ENCODE peak calls at places on chromosome 18, in seven cellular contexts. One of them, this sample, is unnamed.
A peak's percentile ranks its signal among the peaks of the same experiment; 100 is the strongest.

GRCh38 chr18:58466636-58467205 is 162.2 kb downstream of the ALPK2 start:
- DNase-seq in NCI-H1105: peak; percentile 3
- DNase-seq in right cardiac atrium: no peak
- DNase-seq in AG04450: no peak
- DNase-seq in NCI-H1092 treated with DMSO at 0.1 percent for 48 hours: no peak
- DNase-seq in ELR: no peak
- DNase-seq in bronchial epithelial cell: peak; percentile 94
- DNase-seq in this sample: no peak

GRCh38 chr18:8657873-8658521 is 47.4 kb upstream of the MTCL1 start:
- DNase-seq in NCI-H1105: no peak
- DNase-seq in right cardiac atrium: no peak
- DNase-seq in AG04450: no peak
- DNase-seq in NCI-H1092 treated with DMSO at 0.1 percent for 48 hours: peak; percentile 69
- DNase-seq in ELR: peak; percentile 30
- DNase-seq in bronchial epithelial cell: peak; percentile 75
- DNase-seq in this sample: no peak

GRCh38 chr18:331231-331771 is 63.5 kb upstream of the THOC1 start:
- DNase-seq in NCI-H1105: no peak
- DNase-seq in right cardiac atrium: no peak
- DNase-seq in AG04450: no peak
- DNase-seq in NCI-H1092 treated with DMSO at 0.1 percent for 48 hours: no peak
- DNase-seq in ELR: no peak
- DNase-seq in bronchial epithelial cell: no peak
- DNase-seq in this sample: no peak

GRCh38 chr18:47175283-47175894 is 775 bp downstream of the IER3IP1 start:
- DNase-seq in NCI-H1105: no peak
- DNase-seq in right cardiac atrium: peak; percentile 20
- DNase-seq in AG04450: no peak
- DNase-seq in NCI-H1092 treated with DMSO at 0.1 percent for 48 hours: peak; percentile 39
- DNase-seq in ELR: peak; percentile 33
- DNase-seq in bronchial epithelial cell: no peak
- DNase-seq in this sample: no peak

GRCh38 chr18:52903858-52904257 is 563.9 kb downstream of the DCC start:
- DNase-seq in NCI-H1105: no peak
- DNase-seq in right cardiac atrium: peak; percentile 16
- DNase-seq in AG04450: no peak
- DNase-seq in NCI-H1092 treated with DMSO at 0.1 percent for 48 hours: peak; percentile 72
- DNase-seq in ELR: no peak
- DNase-seq in bronchial epithelial cell: peak; percentile 10
- DNase-seq in this sample: no peak

GRCh38 chr18:78526275-78526674 is 453.3 kb upstream of the SALL3 start:
- DNase-seq in NCI-H1105: no peak
- DNase-seq in right cardiac atrium: no peak
- DNase-seq in AG04450: no peak
- DNase-seq in NCI-H1092 treated with DMSO at 0.1 percent for 48 hours: no peak
- DNase-seq in ELR: no peak
- DNase-seq in bronchial epithelial cell: no peak
- DNase-seq in this sample: peak; percentile 32

GRCh38 chr18:64090876-64091275 is 58.0 kb downstream of the LINC00305 start:
- DNase-seq in NCI-H1105: no peak
- DNase-seq in right cardiac atrium: no peak
- DNase-seq in AG04450: no peak
- DNase-seq in NCI-H1092 treated with DMSO at 0.1 percent for 48 hours: no peak
- DNase-seq in ELR: no peak
- DNase-seq in bronchial epithelial cell: no peak
- DNase-seq in this sample: no peak

GRCh38 chr18:47758000-47758399 is 172.5 kb downstream of the SMAD2 start:
- DNase-seq in NCI-H1105: no peak
- DNase-seq in right cardiac atrium: no peak
- DNase-seq in AG04450: no peak
- DNase-seq in NCI-H1092 treated with DMSO at 0.1 percent for 48 hours: no peak
- DNase-seq in ELR: peak; percentile 23
- DNase-seq in bronchial epithelial cell: peak; percentile 11
- DNase-seq in this sample: no peak

GRCh38 chr18:25171334-25171733 is 180.6 kb downstream of the ZNF521 start:
- DNase-seq in NCI-H1105: no peak
- DNase-seq in right cardiac atrium: no peak
- DNase-seq in AG04450: no peak
- DNase-seq in NCI-H1092 treated with DMSO at 0.1 percent for 48 hours: no peak
- DNase-seq in ELR: no peak
- DNase-seq in bronchial epithelial cell: no peak
- DNase-seq in this sample: no peak

GRCh38 chr18:55252053-55252675 is 292.9 kb upstream of the CCDC68 start:
- DNase-seq in NCI-H1105: no peak
- DNase-seq in right cardiac atrium: no peak
- DNase-seq in AG04450: no peak
- DNase-seq in NCI-H1092 treated with DMSO at 0.1 percent for 48 hours: no peak
- DNase-seq in ELR: peak; percentile 28
- DNase-seq in bronchial epithelial cell: no peak
- DNase-seq in this sample: no peak

GRCh38 chr18:72868666-72869661 is 1.2 kb upstream of the NETO1 start:
- DNase-seq in NCI-H1105: no peak
- DNase-seq in right cardiac atrium: no peak
- DNase-seq in AG04450: no peak
- DNase-seq in NCI-H1092 treated with DMSO at 0.1 percent for 48 hours: no peak
- DNase-seq in ELR: no peak
- DNase-seq in bronchial epithelial cell: no peak
- DNase-seq in this sample: no peak

GRCh38 chr18:8742382-8743361 is 37.3 kb downstream of the MTCL1 start:
- DNase-seq in NCI-H1105: no peak
- DNase-seq in right cardiac atrium: no peak
- DNase-seq in AG04450: no peak
- DNase-seq in NCI-H1092 treated with DMSO at 0.1 percent for 48 hours: no peak
- DNase-seq in ELR: no peak
- DNase-seq in bronchial epithelial cell: no peak
- DNase-seq in this sample: no peak

GRCh38 chr18:45254683-45255082 is 360.6 kb upstream of the SLC14A2 start:
- DNase-seq in NCI-H1105: no peak
- DNase-seq in right cardiac atrium: peak; percentile 86
- DNase-seq in AG04450: no peak
- DNase-seq in NCI-H1092 treated with DMSO at 0.1 percent for 48 hours: no peak
- DNase-seq in ELR: no peak
- DNase-seq in bronchial epithelial cell: peak; percentile 16
- DNase-seq in this sample: no peak